ENCODE peak calls at places on chromosomes 4 and X, in seven cellular contexts. L is neuronal stem cell, B is H9, P is mesendoderm, K is IMR-90, S is H1, D is trophoblast cell. M is an unnamed sample.
A peak's percentile ranks its signal among the peaks of the same experiment; 100 is the strongest.

GRCh38 chrX:129496625-129497024 is 26.7 kb downstream of the SMARCA1 start:
- DNase-seq in B (no peak), P (no peak), S (no peak), D (no peak), L (no peak), K (peak; percentile 67), M (peak; percentile 20)

GRCh38 chrX:15977644-15978043 is 123.0 kb upstream of the AP1S2 start:
- DNase-seq in B (no peak), L (no peak), P (peak; percentile 25), D (no peak), S (no peak), K (no peak), M (no peak)

GRCh38 chr4:184843984-184844554 is 18.3 kb upstream of the ACSL1 start:
- DNase-seq in P (no peak), K (no peak), L (no peak), S (no peak), B (no peak), D (peak; percentile 95), M (no peak)

GRCh38 chrX:151725338-151725614 is 9.3 kb upstream of the CNGA2 start:
- DNase-seq in L (no peak), K (no peak), S (no peak), D (no peak), B (no peak), P (no peak), M (no peak)

GRCh38 chr4:94561249-94562024 is 109.7 kb downstream of the PDLIM5 start:
- DNase-seq in B (no peak), K (peak; percentile 87), S (no peak), D (peak; percentile 30), P (no peak), L (no peak), M (peak; percentile 87)

GRCh38 chr4:87041142-87041541 is 106.3 kb downstream of the AFF1 start:
- DNase-seq in S (no peak), D (no peak), L (no peak), B (no peak), K (peak; percentile 52), P (no peak), M (no peak)

GRCh38 chr4:54998991-54999390 is 126.4 kb downstream of the KDR start:
- DNase-seq in K (peak; percentile 4), S (no peak), D (peak; percentile 7), B (no peak), P (peak; percentile 52), L (no peak), M (peak; percentile 36)

GRCh38 chr4:127555106-127555505 is 77.7 kb upstream of the INTU start:
- DNase-seq in K (no peak), L (no peak), D (no peak), S (no peak), P (no peak), B (no peak), M (no peak)

GRCh38 chr4:2080429-2081300 is 21.5 kb downstream of the NAT8L start:
- DNase-seq in B (peak; percentile 21), P (no peak), S (peak; percentile 44), D (no peak), K (no peak), L (no peak), M (no peak)

GRCh38 chr4:10619220-10619619 is 65.3 kb downstream of the CLNK start:
- DNase-seq in L (no peak), D (peak; percentile 31), P (no peak), B (no peak), K (peak; percentile 38), S (no peak), M (no peak)

GRCh38 chr4:16227462-16227868 is 1.2 kb upstream of the TAPT1 start:
- DNase-seq in K (peak; percentile 30), L (peak; percentile 8), P (peak; percentile 51), D (peak; percentile 34), S (no peak), B (no peak), M (peak; percentile 53)

GRCh38 chrX:150870487-150871340 is 27.8 kb downstream of the CD99L2 start:
- DNase-seq in P (no peak), K (peak; percentile 38), S (no peak), D (no peak), B (no peak), L (no peak), M (no peak)

GRCh38 chr4:156832886-156833285 is 138.7 kb downstream of the PDGFC start:
- DNase-seq in B (no peak), L (no peak), K (peak; percentile 45), D (no peak), P (no peak), S (no peak), M (peak; percentile 12)

GRCh38 chr4:39048291-39048690 is 13.7 kb upstream of the KLHL5 start:
- DNase-seq in K (peak; percentile 26), D (no peak), L (no peak), S (no peak), B (no peak), P (no peak), M (peak; percentile 23)

GRCh38 chrX:104618106-104618895 is 52.3 kb downstream of the IL1RAPL2 start:
- DNase-seq in P (peak; percentile 9), B (no peak), L (no peak), D (peak; percentile 51), S (no peak), K (no peak), M (no peak)

GRCh38 chr4:110245567-110245966 is 47.2 kb upstream of the ELOVL6 start:
- DNase-seq in B (no peak), P (no peak), L (no peak), D (no peak), S (no peak), K (peak; percentile 49), M (no peak)

DNA sequence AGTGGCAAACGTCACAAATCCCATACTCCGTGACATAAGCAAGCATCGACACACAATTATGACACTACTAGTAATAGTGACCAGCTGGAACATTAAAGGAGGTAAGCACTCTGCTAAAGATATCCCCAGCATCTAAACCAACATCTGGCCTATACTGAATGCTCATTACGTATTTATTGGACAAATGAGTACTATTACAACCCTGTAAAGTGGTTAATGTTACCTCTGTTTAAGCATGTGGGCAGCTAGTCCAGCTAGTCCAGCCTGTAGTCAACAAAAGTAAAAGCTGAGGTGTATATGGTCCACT is 419 bp upstream of the RPGR start:
- DNase-seq in S (no peak), B (no peak), L (no peak), D (no peak), P (no peak), K (no peak), M (no peak)
- H3K4me2 ChIP-seq in S (peak overlapping the region; percentile 59), B (peak overlapping the region; percentile 36), L (peak overlapping the region; percentile 11), D (no peak overlapping the region), P (no peak overlapping the region), K (peak overlapping the region; percentile 73), M (peak overlapping the region; percentile 45)

GRCh38 chr4:61003301-61003700 is 196.8 kb upstream of the ADGRL3 start:
- DNase-seq in B (no peak), D (peak; percentile 58), P (no peak), S (no peak), K (peak; percentile 2), L (no peak), M (no peak)
- H2BK5ac ChIP-seq in B (no peak overlapping the region), D (no peak overlapping the region), P (no peak overlapping the region), S (no peak overlapping the region), K (no peak overlapping the region), L (no peak overlapping the region), M (no peak overlapping the region)

DNA sequence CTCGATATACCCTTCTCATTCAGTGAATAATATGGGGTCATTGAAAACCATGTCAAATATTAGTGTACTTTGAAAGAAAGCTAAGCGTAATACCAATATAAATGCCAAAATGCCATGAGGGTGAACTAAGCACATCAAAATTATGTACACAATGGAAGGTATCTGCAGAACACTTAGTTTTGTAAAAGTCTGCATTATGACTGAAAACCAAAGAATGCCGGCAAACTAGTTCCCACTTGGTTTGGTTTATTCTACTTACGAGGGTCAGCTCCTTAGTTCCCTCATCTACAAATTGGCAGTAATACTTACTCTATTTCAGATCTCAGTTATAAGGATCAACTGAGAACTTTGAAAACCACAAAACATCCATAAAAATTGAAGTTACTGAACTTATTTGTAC is 27.3 kb downstream of the RPS6KA6 start:
- DNase-seq in B (no peak), P (no peak), D (peak; percentile 86), S (no peak), K (no peak), L (no peak), M (no peak)
- H3K4me2 ChIP-seq in B (no peak overlapping the region), P (no peak overlapping the region), D (no peak overlapping the region), S (no peak overlapping the region), K (no peak overlapping the region), L (no peak overlapping the region), M (no peak overlapping the region)

GRCh38 chrX:10121787-10122186 is 35.0 kb upstream of the CLCN4 start:
- DNase-seq in L (no peak), S (no peak), P (no peak), K (no peak), D (peak; percentile 46), B (no peak), M (no peak)
- H2BK5ac ChIP-seq in L (no peak overlapping the region), S (no peak overlapping the region), P (no peak overlapping the region), K (no peak overlapping the region), D (no peak overlapping the region), B (no peak overlapping the region), M (no peak overlapping the region)

DNA sequence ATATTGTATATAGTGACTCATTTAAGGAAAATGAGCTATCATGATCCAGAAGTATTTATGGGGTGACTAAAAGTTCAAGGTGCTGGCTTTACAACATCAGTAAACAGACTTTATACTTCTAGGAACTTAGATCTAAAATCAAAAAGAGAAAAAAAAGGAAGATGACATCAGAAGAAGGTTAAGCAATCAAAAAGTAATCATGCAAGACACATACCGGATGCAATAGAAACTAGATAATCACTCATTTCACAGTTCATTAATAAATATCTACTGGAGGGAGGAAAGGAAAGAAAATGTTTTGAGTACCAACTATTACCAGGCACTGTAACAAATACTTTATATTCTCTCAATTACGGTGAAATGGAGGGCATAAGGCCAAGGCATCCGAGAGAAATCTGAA is 276.4 kb downstream of the SPRY1 start:
- DNase-seq in S (no peak), K (peak; percentile 69), B (no peak), D (peak; percentile 23), L (no peak), P (no peak), M (peak; percentile 25)
- H3K4me2 ChIP-seq in S (no peak overlapping the region), K (no peak overlapping the region), B (no peak overlapping the region), D (no peak overlapping the region), L (no peak overlapping the region), P (no peak overlapping the region), M (no peak overlapping the region)

DNA sequence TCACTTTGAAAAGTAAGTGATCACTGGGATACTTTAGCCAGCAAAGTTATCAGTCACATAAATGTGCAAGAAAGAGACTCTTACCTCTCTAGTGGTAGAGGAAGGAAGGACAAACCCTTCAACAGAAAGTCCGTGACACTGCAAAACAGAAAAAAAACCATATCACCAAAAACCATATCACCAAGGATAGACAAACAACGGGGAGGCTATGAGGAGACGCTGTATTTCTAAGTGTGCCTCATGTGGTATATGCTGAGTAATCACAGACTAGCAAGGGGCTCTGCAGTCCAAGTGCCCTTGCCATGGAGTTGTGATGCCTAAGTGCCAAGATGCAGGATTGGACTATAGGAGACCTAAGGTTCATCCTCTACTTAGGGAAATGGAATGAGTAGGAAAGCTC is 11.5 kb upstream of the HDAC8 start:
- DNase-seq in L (no peak), S (no peak), P (no peak), D (no peak), B (no peak), K (no peak), M (no peak)
- H2BK5ac ChIP-seq in L (no peak overlapping the region), S (no peak overlapping the region), P (no peak overlapping the region), D (no peak overlapping the region), B (no peak overlapping the region), K (no peak overlapping the region), M (no peak overlapping the region)